ENCODE peak calls at places on chromosome 2, in ten cellular contexts. One of them, this sample, is unnamed.

GRCh38 chr2:203510941-203511305 is 24.2 kb downstream of the RAPH1 start:
- DNase-seq in activated CD8-positive, alpha-beta memory T cell treated with anti-CD3 and anti-CD28 coated beads, Interleukin-2, amount 10 ng/mL, durations not matched to agents 7 days and 5 days: no peak
- DNase-seq in NCI-H345: no peak
- DNase-seq in activated CD4-positive, alpha-beta T cell treated with anti-CD3 and anti-CD28 coated beads, Interleukin-2, amount 50 U/mL, for 24 hours: no peak
- DNase-seq in stimulated activated CD4-positive, alpha-beta T cell treated with anti-CD3 and anti-CD28 coated beads, TNF-alpha, amount 100 ng/mL, for 1 hour: no peak
- DNase-seq in AG10803: no peak
- DNase-seq in CD8-positive, alpha-beta T cell: no peak
- DNase-seq in activated naive CD4-positive, alpha-beta T cell treated with anti-CD3 and anti-CD28 coated beads for 36 hours: no peak
- DNase-seq in NCI-H1436: no peak
- DNase-seq in Calu3: no peak
- DNase-seq in this sample: no peak

GRCh38 chr2:133641497-133641896 is 73.2 kb upstream of the NCKAP5 start:
- DNase-seq in activated CD8-positive, alpha-beta memory T cell treated with anti-CD3 and anti-CD28 coated beads, Interleukin-2, amount 10 ng/mL, durations not matched to agents 7 days and 5 days: no peak
- DNase-seq in NCI-H345: no peak
- DNase-seq in activated CD4-positive, alpha-beta T cell treated with anti-CD3 and anti-CD28 coated beads, Interleukin-2, amount 50 U/mL, for 24 hours: no peak
- DNase-seq in stimulated activated CD4-positive, alpha-beta T cell treated with anti-CD3 and anti-CD28 coated beads, TNF-alpha, amount 100 ng/mL, for 1 hour: no peak
- DNase-seq in AG10803: no peak
- DNase-seq in CD8-positive, alpha-beta T cell: no peak
- DNase-seq in activated naive CD4-positive, alpha-beta T cell treated with anti-CD3 and anti-CD28 coated beads for 36 hours: no peak
- DNase-seq in NCI-H1436: no peak
- DNase-seq in Calu3: peak; percentile 81
- DNase-seq in this sample: no peak

GRCh38 chr2:47089083-47089464 is 66.0 kb downstream of the STPG4 start:
- DNase-seq in activated CD8-positive, alpha-beta memory T cell treated with anti-CD3 and anti-CD28 coated beads, Interleukin-2, amount 10 ng/mL, durations not matched to agents 7 days and 5 days: no peak
- DNase-seq in NCI-H345: no peak
- DNase-seq in activated CD4-positive, alpha-beta T cell treated with anti-CD3 and anti-CD28 coated beads, Interleukin-2, amount 50 U/mL, for 24 hours: no peak
- DNase-seq in stimulated activated CD4-positive, alpha-beta T cell treated with anti-CD3 and anti-CD28 coated beads, TNF-alpha, amount 100 ng/mL, for 1 hour: no peak
- DNase-seq in AG10803: no peak
- DNase-seq in CD8-positive, alpha-beta T cell: no peak
- DNase-seq in activated naive CD4-positive, alpha-beta T cell treated with anti-CD3 and anti-CD28 coated beads for 36 hours: no peak
- DNase-seq in NCI-H1436: no peak
- DNase-seq in Calu3: no peak
- DNase-seq in this sample: no peak

GRCh38 chr2:183416741-183417140 is 292.5 kb downstream of the NUP35 start:
- DNase-seq in activated CD8-positive, alpha-beta memory T cell treated with anti-CD3 and anti-CD28 coated beads, Interleukin-2, amount 10 ng/mL, durations not matched to agents 7 days and 5 days: no peak
- DNase-seq in NCI-H345: no peak
- DNase-seq in activated CD4-positive, alpha-beta T cell treated with anti-CD3 and anti-CD28 coated beads, Interleukin-2, amount 50 U/mL, for 24 hours: no peak
- DNase-seq in stimulated activated CD4-positive, alpha-beta T cell treated with anti-CD3 and anti-CD28 coated beads, TNF-alpha, amount 100 ng/mL, for 1 hour: no peak
- DNase-seq in AG10803: no peak
- DNase-seq in CD8-positive, alpha-beta T cell: no peak
- DNase-seq in activated naive CD4-positive, alpha-beta T cell treated with anti-CD3 and anti-CD28 coated beads for 36 hours: no peak
- DNase-seq in NCI-H1436: no peak
- DNase-seq in Calu3: no peak
- DNase-seq in this sample: no peak

GRCh38 chr2:226307440-226308365 is 491.9 kb downstream of the IRS1 start:
- DNase-seq in activated CD8-positive, alpha-beta memory T cell treated with anti-CD3 and anti-CD28 coated beads, Interleukin-2, amount 10 ng/mL, durations not matched to agents 7 days and 5 days: no peak
- DNase-seq in NCI-H345: no peak
- DNase-seq in activated CD4-positive, alpha-beta T cell treated with anti-CD3 and anti-CD28 coated beads, Interleukin-2, amount 50 U/mL, for 24 hours: no peak
- DNase-seq in stimulated activated CD4-positive, alpha-beta T cell treated with anti-CD3 and anti-CD28 coated beads, TNF-alpha, amount 100 ng/mL, for 1 hour: no peak
- DNase-seq in AG10803: no peak
- DNase-seq in CD8-positive, alpha-beta T cell: no peak
- DNase-seq in activated naive CD4-positive, alpha-beta T cell treated with anti-CD3 and anti-CD28 coated beads for 36 hours: no peak
- DNase-seq in NCI-H1436: no peak
- DNase-seq in Calu3: no peak
- DNase-seq in this sample: no peak

GRCh38 chr2:20113986-20114938 is 62.8 kb upstream of the LAPTM4A start:
- DNase-seq in activated CD8-positive, alpha-beta memory T cell treated with anti-CD3 and anti-CD28 coated beads, Interleukin-2, amount 10 ng/mL, durations not matched to agents 7 days and 5 days: no peak
- DNase-seq in NCI-H345: no peak
- DNase-seq in activated CD4-positive, alpha-beta T cell treated with anti-CD3 and anti-CD28 coated beads, Interleukin-2, amount 50 U/mL, for 24 hours: no peak
- DNase-seq in stimulated activated CD4-positive, alpha-beta T cell treated with anti-CD3 and anti-CD28 coated beads, TNF-alpha, amount 100 ng/mL, for 1 hour: no peak
- DNase-seq in AG10803: no peak
- DNase-seq in CD8-positive, alpha-beta T cell: no peak
- DNase-seq in activated naive CD4-positive, alpha-beta T cell treated with anti-CD3 and anti-CD28 coated beads for 36 hours: no peak
- DNase-seq in NCI-H1436: no peak
- DNase-seq in Calu3: peak; percentile 32
- DNase-seq in this sample: no peak

GRCh38 chr2:11129598-11130449 is 25.4 kb upstream of the SLC66A3 start:
- DNase-seq in activated CD8-positive, alpha-beta memory T cell treated with anti-CD3 and anti-CD28 coated beads, Interleukin-2, amount 10 ng/mL, durations not matched to agents 7 days and 5 days: peak; percentile 77
- DNase-seq in NCI-H345: peak; percentile 31
- DNase-seq in activated CD4-positive, alpha-beta T cell treated with anti-CD3 and anti-CD28 coated beads, Interleukin-2, amount 50 U/mL, for 24 hours: peak; percentile 57
- DNase-seq in stimulated activated CD4-positive, alpha-beta T cell treated with anti-CD3 and anti-CD28 coated beads, TNF-alpha, amount 100 ng/mL, for 1 hour: peak; percentile 59
- DNase-seq in AG10803: no peak
- DNase-seq in CD8-positive, alpha-beta T cell: peak; percentile 77
- DNase-seq in activated naive CD4-positive, alpha-beta T cell treated with anti-CD3 and anti-CD28 coated beads for 36 hours: peak; percentile 89
- DNase-seq in NCI-H1436: peak; percentile 57
- DNase-seq in Calu3: peak; percentile 84
- DNase-seq in this sample: peak; percentile 83

GRCh38 chr2:160956243-160956802 is 203.9 kb upstream of the TANK start:
- DNase-seq in activated CD8-positive, alpha-beta memory T cell treated with anti-CD3 and anti-CD28 coated beads, Interleukin-2, amount 10 ng/mL, durations not matched to agents 7 days and 5 days: no peak
- DNase-seq in NCI-H345: no peak
- DNase-seq in activated CD4-positive, alpha-beta T cell treated with anti-CD3 and anti-CD28 coated beads, Interleukin-2, amount 50 U/mL, for 24 hours: no peak
- DNase-seq in stimulated activated CD4-positive, alpha-beta T cell treated with anti-CD3 and anti-CD28 coated beads, TNF-alpha, amount 100 ng/mL, for 1 hour: no peak
- DNase-seq in AG10803: peak; percentile 56
- DNase-seq in CD8-positive, alpha-beta T cell: no peak
- DNase-seq in activated naive CD4-positive, alpha-beta T cell treated with anti-CD3 and anti-CD28 coated beads for 36 hours: no peak
- DNase-seq in NCI-H1436: no peak
- DNase-seq in Calu3: no peak
- DNase-seq in this sample: no peak

GRCh38 chr2:237618449-237618848 is 8.9 kb upstream of the LRRFIP1 start:
- DNase-seq in activated CD8-positive, alpha-beta memory T cell treated with anti-CD3 and anti-CD28 coated beads, Interleukin-2, amount 10 ng/mL, durations not matched to agents 7 days and 5 days: no peak
- DNase-seq in NCI-H345: no peak
- DNase-seq in activated CD4-positive, alpha-beta T cell treated with anti-CD3 and anti-CD28 coated beads, Interleukin-2, amount 50 U/mL, for 24 hours: no peak
- DNase-seq in stimulated activated CD4-positive, alpha-beta T cell treated with anti-CD3 and anti-CD28 coated beads, TNF-alpha, amount 100 ng/mL, for 1 hour: no peak
- DNase-seq in AG10803: peak; percentile 87
- DNase-seq in CD8-positive, alpha-beta T cell: no peak
- DNase-seq in activated naive CD4-positive, alpha-beta T cell treated with anti-CD3 and anti-CD28 coated beads for 36 hours: no peak
- DNase-seq in NCI-H1436: no peak
- DNase-seq in Calu3: no peak
- DNase-seq in this sample: no peak

GRCh38 chr2:68936462-68936861 is 16.2 kb downstream of the GKN2 start:
- DNase-seq in activated CD8-positive, alpha-beta memory T cell treated with anti-CD3 and anti-CD28 coated beads, Interleukin-2, amount 10 ng/mL, durations not matched to agents 7 days and 5 days: no peak
- DNase-seq in NCI-H345: no peak
- DNase-seq in activated CD4-positive, alpha-beta T cell treated with anti-CD3 and anti-CD28 coated beads, Interleukin-2, amount 50 U/mL, for 24 hours: no peak
- DNase-seq in stimulated activated CD4-positive, alpha-beta T cell treated with anti-CD3 and anti-CD28 coated beads, TNF-alpha, amount 100 ng/mL, for 1 hour: no peak
- DNase-seq in AG10803: peak; percentile 68
- DNase-seq in CD8-positive, alpha-beta T cell: no peak
- DNase-seq in activated naive CD4-positive, alpha-beta T cell treated with anti-CD3 and anti-CD28 coated beads for 36 hours: no peak
- DNase-seq in NCI-H1436: no peak
- DNase-seq in Calu3: no peak
- DNase-seq in this sample: no peak

GRCh38 chr2:54947596-54948519 is 102.4 kb downstream of the RTN4 start:
- DNase-seq in activated CD8-positive, alpha-beta memory T cell treated with anti-CD3 and anti-CD28 coated beads, Interleukin-2, amount 10 ng/mL, durations not matched to agents 7 days and 5 days: no peak
- DNase-seq in NCI-H345: no peak
- DNase-seq in activated CD4-positive, alpha-beta T cell treated with anti-CD3 and anti-CD28 coated beads, Interleukin-2, amount 50 U/mL, for 24 hours: no peak
- DNase-seq in stimulated activated CD4-positive, alpha-beta T cell treated with anti-CD3 and anti-CD28 coated beads, TNF-alpha, amount 100 ng/mL, for 1 hour: no peak
- DNase-seq in AG10803: no peak
- DNase-seq in CD8-positive, alpha-beta T cell: no peak
- DNase-seq in activated naive CD4-positive, alpha-beta T cell treated with anti-CD3 and anti-CD28 coated beads for 36 hours: no peak
- DNase-seq in NCI-H1436: no peak
- DNase-seq in Calu3: no peak
- DNase-seq in this sample: no peak

GRCh38 chr2:66901344-66901743 is 466.4 kb downstream of the MEIS1 start:
- DNase-seq in activated CD8-positive, alpha-beta memory T cell treated with anti-CD3 and anti-CD28 coated beads, Interleukin-2, amount 10 ng/mL, durations not matched to agents 7 days and 5 days: no peak
- DNase-seq in NCI-H345: no peak
- DNase-seq in activated CD4-positive, alpha-beta T cell treated with anti-CD3 and anti-CD28 coated beads, Interleukin-2, amount 50 U/mL, for 24 hours: no peak
- DNase-seq in stimulated activated CD4-positive, alpha-beta T cell treated with anti-CD3 and anti-CD28 coated beads, TNF-alpha, amount 100 ng/mL, for 1 hour: no peak
- DNase-seq in AG10803: peak; percentile 46
- DNase-seq in CD8-positive, alpha-beta T cell: no peak
- DNase-seq in activated naive CD4-positive, alpha-beta T cell treated with anti-CD3 and anti-CD28 coated beads for 36 hours: no peak
- DNase-seq in NCI-H1436: no peak
- DNase-seq in Calu3: no peak
- DNase-seq in this sample: no peak

GRCh38 chr2:80058562-80058961 is 246.0 kb downstream of the LRRTM1 start:
- DNase-seq in activated CD8-positive, alpha-beta memory T cell treated with anti-CD3 and anti-CD28 coated beads, Interleukin-2, amount 10 ng/mL, durations not matched to agents 7 days and 5 days: no peak
- DNase-seq in NCI-H345: no peak
- DNase-seq in activated CD4-positive, alpha-beta T cell treated with anti-CD3 and anti-CD28 coated beads, Interleukin-2, amount 50 U/mL, for 24 hours: no peak
- DNase-seq in stimulated activated CD4-positive, alpha-beta T cell treated with anti-CD3 and anti-CD28 coated beads, TNF-alpha, amount 100 ng/mL, for 1 hour: no peak
- DNase-seq in AG10803: no peak
- DNase-seq in CD8-positive, alpha-beta T cell: no peak
- DNase-seq in activated naive CD4-positive, alpha-beta T cell treated with anti-CD3 and anti-CD28 coated beads for 36 hours: no peak
- DNase-seq in NCI-H1436: no peak
- DNase-seq in Calu3: no peak
- DNase-seq in this sample: no peak

GRCh38 chr2:119827866-119828507 is 68.3 kb downstream of the PTPN4 start:
- DNase-seq in activated CD8-positive, alpha-beta memory T cell treated with anti-CD3 and anti-CD28 coated beads, Interleukin-2, amount 10 ng/mL, durations not matched to agents 7 days and 5 days: peak; percentile 60
- DNase-seq in NCI-H345: no peak
- DNase-seq in activated CD4-positive, alpha-beta T cell treated with anti-CD3 and anti-CD28 coated beads, Interleukin-2, amount 50 U/mL, for 24 hours: no peak
- DNase-seq in stimulated activated CD4-positive, alpha-beta T cell treated with anti-CD3 and anti-CD28 coated beads, TNF-alpha, amount 100 ng/mL, for 1 hour: no peak
- DNase-seq in AG10803: no peak
- DNase-seq in CD8-positive, alpha-beta T cell: no peak
- DNase-seq in activated naive CD4-positive, alpha-beta T cell treated with anti-CD3 and anti-CD28 coated beads for 36 hours: peak; percentile 26
- DNase-seq in NCI-H1436: no peak
- DNase-seq in Calu3: no peak
- DNase-seq in this sample: no peak

GRCh38 chr2:176473177-176473576 is 203.9 kb downstream of the MTX2 start:
- DNase-seq in activated CD8-positive, alpha-beta memory T cell treated with anti-CD3 and anti-CD28 coated beads, Interleukin-2, amount 10 ng/mL, durations not matched to agents 7 days and 5 days: no peak
- DNase-seq in NCI-H345: peak; percentile 94
- DNase-seq in activated CD4-positive, alpha-beta T cell treated with anti-CD3 and anti-CD28 coated beads, Interleukin-2, amount 50 U/mL, for 24 hours: no peak
- DNase-seq in stimulated activated CD4-positive, alpha-beta T cell treated with anti-CD3 and anti-CD28 coated beads, TNF-alpha, amount 100 ng/mL, for 1 hour: no peak
- DNase-seq in AG10803: peak; percentile 55
- DNase-seq in CD8-positive, alpha-beta T cell: no peak
- DNase-seq in activated naive CD4-positive, alpha-beta T cell treated with anti-CD3 and anti-CD28 coated beads for 36 hours: peak; percentile 38
- DNase-seq in NCI-H1436: peak; percentile 66
- DNase-seq in Calu3: peak; percentile 9
- DNase-seq in this sample: peak; percentile 40

GRCh38 chr2:197054437-197054836 is 127.9 kb upstream of the PGAP1 start:
- DNase-seq in activated CD8-positive, alpha-beta memory T cell treated with anti-CD3 and anti-CD28 coated beads, Interleukin-2, amount 10 ng/mL, durations not matched to agents 7 days and 5 days: no peak
- DNase-seq in NCI-H345: no peak
- DNase-seq in activated CD4-positive, alpha-beta T cell treated with anti-CD3 and anti-CD28 coated beads, Interleukin-2, amount 50 U/mL, for 24 hours: no peak
- DNase-seq in stimulated activated CD4-positive, alpha-beta T cell treated with anti-CD3 and anti-CD28 coated beads, TNF-alpha, amount 100 ng/mL, for 1 hour: no peak
- DNase-seq in AG10803: no peak
- DNase-seq in CD8-positive, alpha-beta T cell: no peak
- DNase-seq in activated naive CD4-positive, alpha-beta T cell treated with anti-CD3 and anti-CD28 coated beads for 36 hours: no peak
- DNase-seq in NCI-H1436: no peak
- DNase-seq in Calu3: no peak
- DNase-seq in this sample: no peak

GRCh38 chr2:8149011-8149410 is 532.8 kb upstream of the ID2 start:
- DNase-seq in activated CD8-positive, alpha-beta memory T cell treated with anti-CD3 and anti-CD28 coated beads, Interleukin-2, amount 10 ng/mL, durations not matched to agents 7 days and 5 days: no peak
- DNase-seq in NCI-H345: no peak
- DNase-seq in activated CD4-positive, alpha-beta T cell treated with anti-CD3 and anti-CD28 coated beads, Interleukin-2, amount 50 U/mL, for 24 hours: no peak
- DNase-seq in stimulated activated CD4-positive, alpha-beta T cell treated with anti-CD3 and anti-CD28 coated beads, TNF-alpha, amount 100 ng/mL, for 1 hour: no peak
- DNase-seq in AG10803: no peak
- DNase-seq in CD8-positive, alpha-beta T cell: no peak
- DNase-seq in activated naive CD4-positive, alpha-beta T cell treated with anti-CD3 and anti-CD28 coated beads for 36 hours: no peak
- DNase-seq in NCI-H1436: no peak
- DNase-seq in Calu3: no peak
- DNase-seq in this sample: no peak

GRCh38 chr2:46988230-46988629 is 72.6 kb upstream of the MCFD2 start:
- DNase-seq in activated CD8-positive, alpha-beta memory T cell treated with anti-CD3 and anti-CD28 coated beads, Interleukin-2, amount 10 ng/mL, durations not matched to agents 7 days and 5 days: no peak
- DNase-seq in NCI-H345: no peak
- DNase-seq in activated CD4-positive, alpha-beta T cell treated with anti-CD3 and anti-CD28 coated beads, Interleukin-2, amount 50 U/mL, for 24 hours: no peak
- DNase-seq in stimulated activated CD4-positive, alpha-beta T cell treated with anti-CD3 and anti-CD28 coated beads, TNF-alpha, amount 100 ng/mL, for 1 hour: no peak
- DNase-seq in AG10803: no peak
- DNase-seq in CD8-positive, alpha-beta T cell: no peak
- DNase-seq in activated naive CD4-positive, alpha-beta T cell treated with anti-CD3 and anti-CD28 coated beads for 36 hours: no peak
- DNase-seq in NCI-H1436: no peak
- DNase-seq in Calu3: no peak
- DNase-seq in this sample: no peak

This sample was measured in Jurkat, Clone E6-1.